ENCODE peak calls at places on chromosomes 3 and 15, in six cellular contexts. O is BJ; W is left ventricle myocardium inferior; F is Peyer's patch; T is CD8-positive, alpha-beta T cell; Z is ovary. Q is an unnamed sample.

GRCh38 chr3:53092942-53093341 is 37.3 kb downstream of the RFT1 start:
- DNase-seq in T (no peak), O (no peak), F (no peak), W (no peak), Z (peak), Q (no peak)

GRCh38 chr3:16186081-16186480 is 11.6 kb downstream of the GALNT15 start:
- DNase-seq in Z (no peak), F (no peak), W (no peak), O (no peak), T (no peak), Q (no peak)

GRCh38 chr15:32870240-32871033 is 152.6 kb downstream of the GREM1 start:
- DNase-seq in O (peak), F (peak), Z (no peak), W (no peak), T (no peak), Q (peak)

GRCh38 chr15:65085990-65086679 is 9.6 kb downstream of the KBTBD13 start:
- DNase-seq in F (peak), Z (no peak), O (no peak), W (no peak), T (no peak), Q (no peak)

GRCh38 chr3:195771651-195772300 is 40.0 kb downstream of the MUC4 start:
- DNase-seq in W (no peak), F (no peak), O (no peak), T (no peak), Z (no peak), Q (no peak)

GRCh38 chr3:112302881-112303761 is 9.1 kb upstream of the SLC9C1 start:
- DNase-seq in Z (no peak), F (no peak), T (no peak), W (no peak), O (no peak), Q (peak)

GRCh38 chr3:122520861-122521260 is 6.1 kb upstream of the KPNA1 start:
- DNase-seq in Z (no peak), W (no peak), F (no peak), T (no peak), O (no peak), Q (no peak)

GRCh38 chr3:98812851-98813374 is 49.8 kb downstream of the ST3GAL6 start:
- DNase-seq in F (no peak), Z (no peak), T (no peak), W (no peak), O (no peak), Q (peak)

GRCh38 chr3:44845528-44846520 is 15.9 kb upstream of the TMEM42 start:
- DNase-seq in T (no peak), W (peak), Z (peak), F (no peak), O (no peak), Q (no peak)

GRCh38 chr3:133408366-133408765 is 8.5 kb downstream of the BFSP2 start:
- DNase-seq in F (no peak), Z (no peak), W (no peak), O (no peak), T (no peak), Q (no peak)

GRCh38 chr3:99534951-99535704 is 103.3 kb upstream of the COL8A1 start:
- DNase-seq in Z (no peak), T (no peak), O (no peak), F (no peak), W (no peak), Q (peak)

GRCh38 chr3:36832406-36832805 is 68.1 kb upstream of the DCLK3 start:
- DNase-seq in Z (no peak), F (no peak), W (no peak), O (no peak), T (no peak), Q (no peak)

GRCh38 chr15:100338971-100339444 is 2.8 kb downstream of the ADAMTS17 start:
- DNase-seq in Z (peak), T (peak), W (no peak), O (no peak), F (peak), Q (peak)

GRCh38 chr3:152203677-152204076 is 65.1 kb upstream of the MBNL1 start:
- DNase-seq in Z (no peak), F (no peak), T (no peak), O (no peak), W (no peak), Q (no peak)

GRCh38 chr3:125116311-125117069 is 60.7 kb upstream of the HEG1 start:
- DNase-seq in W (no peak), Z (no peak), O (peak), F (no peak), T (no peak), Q (no peak)

GRCh38 chr15:85351965-85352364 is 28.4 kb upstream of the AKAP13 start:
- DNase-seq in O (no peak), F (no peak), W (no peak), Z (no peak), T (no peak), Q (no peak)

GRCh38 chr15:42549052-42549491 is 434 bp downstream of the HAUS2 start:
- DNase-seq in O (no peak), F (no peak), T (no peak), Z (no peak), W (no peak), Q (peak)

GRCh38 chr3:124599779-124600693 is 130.2 kb upstream of the UMPS start:
- DNase-seq in Z (no peak), O (no peak), W (no peak), F (peak), T (no peak), Q (no peak)

GRCh38 chr3:133097214-133097613 is 59.0 kb downstream of the TMEM108 start:
- DNase-seq in W (no peak), Z (no peak), O (no peak), F (no peak), T (no peak), Q (peak)

GRCh38 chr3:192833177-192833890 is 84.3 kb downstream of the MB21D2 start:
- DNase-seq in T (no peak), W (no peak), O (no peak), F (no peak), Z (no peak), Q (no peak)

GRCh38 chr3:43699864-43700263 is 9.1 kb downstream of the ABHD5 start:
- DNase-seq in O (no peak), F (peak), Z (no peak), W (no peak), T (no peak), Q (no peak)

GRCh38 chr3:106049876-106050275 is 181.1 kb upstream of the CBLB start:
- DNase-seq in W (no peak), O (no peak), T (no peak), F (no peak), Z (no peak), Q (peak)

GRCh38 chr3:171044828-171045793 is 18.6 kb upstream of the SLC2A2 start:
- DNase-seq in Z (no peak), F (no peak), O (peak), T (no peak), W (no peak), Q (no peak)

GRCh38 chr3:46143951-46144473 is 64.1 kb downstream of the CCR1 start:
- DNase-seq in Z (no peak), F (no peak), O (no peak), T (no peak), W (no peak), Q (no peak)

GRCh38 chr3:25567806-25568524 is 96.7 kb downstream of the TOP2B start:
- DNase-seq in F (no peak), Z (no peak), T (no peak), W (no peak), O (no peak), Q (no peak)

GRCh38 chr15:42050484-42051255 is 29.8 kb upstream of the PLA2G4E start:
- DNase-seq in F (no peak), T (no peak), O (no peak), W (no peak), Z (no peak), Q (no peak)

GRCh38 chr15:63480441-63480821 is 24.0 kb upstream of the USP3 start:
- DNase-seq in Z (no peak), O (no peak), T (no peak), F (no peak), W (no peak), Q (no peak)
- H3K4me3 ChIP-seq in Z (no peak), O (no peak), T (no peak), F (no peak), W (no peak), Q (no peak)

DNA sequence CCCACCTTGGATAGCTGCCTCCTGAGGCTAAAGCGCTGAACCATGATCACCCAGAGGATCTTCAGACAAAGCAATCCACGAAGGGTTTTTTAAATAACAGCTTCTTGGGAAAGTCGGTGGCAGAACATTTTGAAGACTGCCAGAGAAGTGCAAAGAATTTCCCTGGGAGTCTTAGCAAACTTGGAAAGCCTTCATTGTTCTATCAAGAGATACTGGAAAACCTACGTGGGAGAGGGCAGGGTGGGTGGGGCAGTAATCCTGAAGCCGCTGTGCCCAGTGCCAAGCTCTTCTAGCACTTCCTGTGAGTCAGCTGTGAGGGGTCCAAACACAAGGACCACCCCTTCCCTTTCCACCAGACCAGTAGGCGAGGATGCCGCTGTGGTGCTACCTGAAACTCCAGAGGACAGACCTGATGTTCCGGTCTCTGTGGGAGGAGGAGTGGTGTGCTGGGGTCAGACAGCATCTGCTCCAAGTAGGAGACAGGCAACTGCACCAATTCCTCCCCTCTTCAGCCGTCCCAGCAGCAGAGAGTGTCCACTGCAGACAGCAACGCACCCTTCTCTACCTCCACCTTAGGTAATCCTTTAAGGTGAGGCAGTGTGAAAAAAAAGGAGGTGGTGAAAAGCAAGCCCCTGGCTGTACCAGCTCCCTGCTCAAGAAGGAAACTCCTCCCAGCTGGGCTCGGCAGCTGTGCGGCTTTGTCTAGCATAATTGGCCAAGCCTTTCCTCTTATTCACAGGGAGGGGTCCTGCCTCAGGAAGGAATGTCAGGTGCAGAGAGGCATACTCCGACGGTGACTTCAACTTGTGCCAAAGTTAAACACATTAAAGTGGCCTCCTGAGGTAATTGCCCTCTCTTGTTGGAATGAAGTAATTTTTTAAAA is 99.0 kb downstream of the TMCC1 start:
- DNase-seq in O (no peak), F (peak), W (peak), T (no peak), Z (peak), Q (peak)
- H3K4me3 ChIP-seq in O (no peak), F (no peak), W (peak), T (peak), Z (no peak), Q (peak)

GRCh38 chr3:143295201-143296080 is 175.9 kb downstream of the CHST2 start:
- DNase-seq in O (no peak), T (no peak), Z (no peak), F (no peak), W (no peak), Q (no peak)

GRCh38 chr3:143298886-143299535 is 179.4 kb downstream of the CHST2 start:
- DNase-seq in T (no peak), Z (no peak), O (no peak), W (no peak), F (no peak), Q (no peak)

GRCh38 chr3:143298380-143298779 is 178.8 kb downstream of the CHST2 start:
- DNase-seq in F (no peak), O (no peak), W (no peak), T (no peak), Z (no peak), Q (no peak)

GRCh38 chr3:143291826-143292447 is 172.4 kb downstream of the CHST2 start:
- DNase-seq in T (no peak), Z (peak), W (peak), O (no peak), F (no peak), Q (no peak)

DNA sequence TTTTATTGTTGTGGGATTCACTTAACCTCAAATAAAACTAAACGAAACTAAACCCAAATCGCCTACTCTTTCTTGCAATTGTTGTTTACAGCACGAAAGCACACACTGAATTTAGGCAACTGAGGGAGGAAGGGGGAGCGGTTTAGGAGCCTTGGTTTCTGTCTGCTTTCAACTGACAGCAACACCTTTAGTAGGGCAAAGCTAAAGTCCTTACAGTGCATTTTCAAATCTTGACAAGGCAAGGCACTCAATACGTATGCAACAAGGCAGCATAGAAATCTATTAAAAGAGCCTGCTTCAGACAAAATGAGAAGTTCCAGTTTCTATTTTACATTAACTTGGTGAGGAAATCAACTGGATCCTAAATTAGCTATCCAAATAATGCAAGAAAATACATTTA is 174.6 kb downstream of the CHST2 start:
- DNase-seq in W (no peak), T (no peak), F (no peak), Z (no peak), O (no peak), Q (no peak)
- H3K4me3 ChIP-seq in W (no peak), T (no peak), F (no peak), Z (no peak), O (no peak), Q (no peak)

GRCh38 chr15:39645138-39645975 is 64.5 kb downstream of the THBS1 start:
- DNase-seq in T (no peak), O (no peak), F (no peak), W (peak), Z (no peak), Q (no peak)
- H3K4me3 ChIP-seq in T (no peak), O (no peak), F (no peak), W (no peak), Z (no peak), Q (no peak)

DNA sequence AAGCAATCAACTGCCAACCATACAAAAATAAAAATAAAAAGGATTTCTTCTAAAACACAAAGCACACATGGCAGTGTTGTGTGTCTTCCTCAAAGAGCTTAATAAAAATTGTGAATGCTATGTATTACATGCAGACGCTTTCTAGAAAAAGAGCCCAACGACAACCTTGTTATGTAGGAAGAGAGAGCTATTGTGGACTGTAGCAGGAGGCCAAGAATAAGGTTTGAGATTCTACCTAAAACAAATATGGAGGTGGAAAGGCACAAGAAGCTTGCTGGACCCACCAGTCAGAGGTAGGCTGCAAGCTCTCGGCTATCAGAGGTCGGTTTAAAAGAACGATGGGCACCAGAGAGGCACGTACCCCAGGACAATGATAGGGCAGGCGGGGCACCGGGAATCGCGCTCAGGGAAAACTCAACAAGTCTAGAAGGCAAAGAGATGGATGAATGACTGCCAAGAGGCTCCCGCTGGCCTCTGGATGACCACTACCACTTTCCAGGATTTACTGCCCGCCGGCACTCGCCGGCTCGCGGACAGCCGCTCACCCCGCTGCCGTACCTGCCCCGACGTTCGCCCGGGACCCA is 1.1 kb downstream of the HDGFL3 start:
- DNase-seq in F (no peak), Z (no peak), T (no peak), W (no peak), O (no peak), Q (peak)
- H3K4me3 ChIP-seq in F (peak), Z (peak), T (peak), W (peak), O (peak), Q (peak)